ENCODE peak calls at places on chromosomes 3 and 15, in eight cellular contexts. M is neural progenitor cell; O is CD8-positive, alpha-beta T cell; D is uterus; E is right lobe of liver; W is pancreas; L is adrenal gland; R is cardiac muscle cell. V is an unnamed sample.

GRCh38 chr3:125403789-125404188 is 28.7 kb upstream of the ZNF148 start:
- DNase-seq in W (no peak), O (no peak), D (no peak), L (no peak), R (no peak), M (no peak), E (no peak), V (no peak)

GRCh38 chr15:60918234-60918964 is 310.7 kb downstream of the RORA start:
- DNase-seq in L (no peak), W (peak; percentile 60), R (no peak), O (no peak), M (no peak), E (no peak), D (no peak), V (no peak)

GRCh38 chr3:107988464-107989156 is 102.2 kb downstream of the CD47 start:
- DNase-seq in E (no peak), R (peak; percentile 26), L (peak; percentile 59), D (no peak), W (no peak), M (no peak), O (no peak), V (peak; percentile 85)

GRCh38 chr15:71335591-71335990 is 220.3 kb downstream of the THSD4 start:
- DNase-seq in L (no peak), M (no peak), R (no peak), D (no peak), E (no peak), W (no peak), O (no peak), V (no peak)

GRCh38 chr15:75578948-75579908 is at the start of gene PTPN9:
- DNase-seq in L (peak; percentile 72), W (peak; percentile 66), D (peak; percentile 84), O (peak; percentile 68), R (peak; percentile 91), E (peak; percentile 85), M (peak; percentile 96), V (peak; percentile 85)

GRCh38 chr3:13452490-13453335 is 27.4 kb upstream of the HDAC11 start:
- DNase-seq in W (peak; percentile 30), O (peak; percentile 49), R (peak; percentile 61), L (peak; percentile 56), M (peak; percentile 67), E (peak; percentile 57), D (no peak), V (no peak)

GRCh38 chr3:50050361-50050760 is 38.4 kb upstream of the RBM5 start:
- DNase-seq in O (no peak), M (no peak), W (no peak), R (no peak), E (no peak), D (no peak), L (no peak), V (no peak)

GRCh38 chr15:55407631-55407948 is 569 bp downstream of the CCPG1 start:
- DNase-seq in R (no peak), M (peak; percentile 35), L (peak; percentile 15), E (no peak), D (no peak), O (no peak), W (no peak), V (no peak)

GRCh38 chr3:42055291-42055690 is 35.9 kb upstream of the TRAK1 start:
- DNase-seq in L (no peak), E (no peak), W (no peak), R (no peak), M (no peak), O (no peak), D (no peak), V (no peak)

GRCh38 chr3:188780188-188781147 is 391.3 kb upstream of the TPRG1 start:
- DNase-seq in M (no peak), W (no peak), E (no peak), R (no peak), L (peak; percentile 70), O (no peak), D (peak; percentile 35), V (no peak)

GRCh38 chr15:77186518-77187095 is 115.7 kb upstream of the TSPAN3 start:
- DNase-seq in W (no peak), R (peak; percentile 52), D (no peak), L (peak; percentile 5), O (peak; percentile 26), E (no peak), M (peak; percentile 42), V (no peak)

GRCh38 chr3:105823149-105823866 is 45.5 kb downstream of the CBLB start:
- DNase-seq in M (no peak), O (peak; percentile 19), E (no peak), L (peak; percentile 21), W (no peak), D (no peak), R (no peak), V (no peak)

GRCh38 chr3:158827773-158828172 is 25.9 kb downstream of the MFSD1 start:
- DNase-seq in D (no peak), O (no peak), E (no peak), M (no peak), W (no peak), R (no peak), L (no peak), V (no peak)

GRCh38 chr3:12663311-12663935 is 494 bp downstream of the RAF1 start:
- DNase-seq in D (no peak), O (peak; percentile 64), R (peak; percentile 61), M (no peak), E (peak; percentile 74), W (peak; percentile 37), L (peak; percentile 69), V (peak; percentile 71)

GRCh38 chr3:114376091-114376490 is 82.3 kb downstream of the TIGIT start:
- DNase-seq in D (no peak), O (no peak), R (no peak), W (no peak), M (no peak), L (no peak), E (no peak), V (no peak)

GRCh38 chr3:114365909-114366308 is 72.1 kb downstream of the TIGIT start:
- DNase-seq in R (no peak), M (no peak), L (no peak), W (no peak), O (no peak), E (no peak), D (no peak), V (no peak)

GRCh38 chr3:114365268-114365667 is 71.4 kb downstream of the TIGIT start:
- DNase-seq in W (no peak), O (no peak), D (no peak), R (no peak), E (no peak), L (no peak), M (peak; percentile 3), V (no peak)

GRCh38 chr3:114374433-114374832 is 80.6 kb downstream of the TIGIT start:
- DNase-seq in W (no peak), E (no peak), D (no peak), M (no peak), O (no peak), R (no peak), L (no peak), V (no peak)

DNA sequence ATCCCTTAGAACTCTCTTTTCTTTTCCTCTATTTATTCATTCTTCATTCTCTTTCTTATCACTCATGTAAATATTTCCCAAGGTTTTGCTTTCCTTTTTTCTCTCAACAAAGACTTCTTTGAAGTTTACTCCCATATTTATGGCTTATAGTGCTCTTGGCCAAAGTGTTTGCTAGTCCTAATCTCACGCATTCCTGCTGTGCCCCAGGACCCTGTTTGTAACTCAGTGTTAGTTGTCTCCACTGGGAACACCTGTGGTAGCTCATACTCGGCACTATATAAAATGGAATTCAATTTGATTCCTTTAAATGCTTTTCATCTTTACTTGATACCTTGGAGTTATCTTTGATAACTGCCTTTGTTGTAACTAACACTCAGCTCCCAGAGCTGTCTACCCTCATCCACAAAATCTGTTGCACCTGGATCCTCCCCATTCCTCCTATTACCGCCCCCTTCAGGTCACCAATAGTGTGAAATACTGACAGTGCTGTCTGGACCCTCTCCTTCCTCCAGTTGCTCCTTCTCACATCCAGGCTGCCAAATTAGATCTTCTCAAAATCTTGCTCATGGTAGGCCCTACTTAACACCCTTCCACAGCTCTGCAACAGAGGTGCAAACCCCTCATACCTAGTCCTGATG is 76.8 kb downstream of the TIGIT start:
- DNase-seq in R (no peak), W (no peak), D (no peak), E (no peak), O (no peak), M (peak; percentile 26), L (no peak), V (no peak)
- TF ChIP-seq CTCF in R (no peak), W (no peak), D (no peak), E (no peak), O (no peak), M (peak; percentile 55), L (no peak), V (no peak)

DNA sequence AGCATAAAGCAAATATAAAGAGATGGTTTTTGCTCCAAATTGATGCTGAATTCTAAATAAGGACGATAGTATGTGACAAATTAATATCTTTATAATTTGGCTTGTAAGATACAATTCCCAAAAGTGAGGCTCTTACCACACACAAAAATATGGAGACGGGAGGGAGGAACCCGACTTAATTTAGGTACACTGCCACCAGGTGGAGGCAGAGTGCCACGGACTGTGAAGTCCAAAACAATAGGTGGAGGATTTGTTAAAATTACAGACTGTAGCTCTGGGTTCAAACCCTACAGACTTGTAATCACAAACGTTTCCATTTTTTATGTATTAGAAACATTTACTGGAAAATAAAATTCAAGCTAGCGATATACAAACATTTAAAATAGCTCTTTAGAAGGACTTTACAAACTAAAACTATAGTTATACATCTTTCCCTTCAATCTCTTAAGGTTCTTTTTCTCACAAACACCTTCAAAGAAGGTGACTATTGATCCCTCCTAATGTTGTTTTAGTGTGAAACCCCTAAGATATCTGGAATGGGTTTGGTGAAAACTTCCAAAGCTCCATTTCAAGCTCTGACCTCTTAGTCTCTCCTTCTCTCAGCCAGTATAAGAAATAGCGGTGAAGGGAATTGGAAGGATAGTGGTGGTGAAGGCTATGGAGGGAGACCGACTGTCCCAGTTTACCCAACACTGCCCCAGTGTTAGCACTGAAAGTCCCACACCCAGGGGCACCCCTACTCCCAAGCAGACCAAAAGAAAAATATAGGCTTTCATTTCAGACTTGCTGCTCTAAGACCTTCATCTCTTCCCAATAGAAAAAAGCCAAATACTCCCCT is 89.7 kb downstream of the AQP9 start:
- DNase-seq in M (peak; percentile 86), L (peak; percentile 83), D (peak; percentile 57), R (peak; percentile 83), O (peak; percentile 47), W (peak; percentile 31), E (peak; percentile 73), V (peak; percentile 81)
- H3K4me1 ChIP-seq in M (peaks cover 18% of the 10 kb centered on the region), L (no peaks in the 10 kb centered on the region), D (no peaks in the 10 kb centered on the region), R (peaks cover 21% of the 10 kb centered on the region), O (no peaks in the 10 kb centered on the region), W (no peaks in the 10 kb centered on the region), E (peaks cover 5% of the 10 kb centered on the region), V (peaks cover 5% of the 10 kb centered on the region)

DNA sequence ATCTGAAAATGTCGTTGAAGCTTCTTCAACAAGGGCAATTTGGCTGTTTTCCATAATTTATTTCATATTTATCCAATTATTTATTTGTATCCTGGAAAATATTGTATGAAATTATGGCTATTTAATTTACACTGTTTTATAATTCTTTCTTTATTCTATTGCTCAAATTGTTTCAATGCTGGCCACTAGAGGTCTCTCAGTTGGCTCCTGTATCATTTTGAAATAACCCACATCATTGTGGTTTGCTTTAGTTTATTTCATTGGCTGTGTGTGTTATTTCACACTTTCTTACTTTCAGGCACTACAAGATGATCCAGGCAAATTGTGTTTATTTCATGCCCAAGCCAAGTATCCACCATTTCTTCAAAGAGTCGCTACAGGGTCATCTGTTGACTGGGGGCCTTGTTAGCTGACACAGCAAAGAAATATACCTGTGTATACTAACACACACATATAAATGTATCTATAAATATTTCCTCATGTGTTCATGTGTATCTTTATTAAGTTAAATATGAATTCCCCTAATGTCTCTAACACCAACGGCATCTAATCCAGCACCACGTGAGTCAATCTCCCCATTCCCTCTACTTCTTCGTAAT is 86.2 kb downstream of the NPAP1 start:
- DNase-seq in R (no peak), D (no peak), O (no peak), E (no peak), L (no peak), W (no peak), M (no peak), V (no peak)
- TF ChIP-seq CTCF in R (peak; percentile 34), D (no peak), O (no peak), E (peak; percentile 18), L (no peak), W (peak; percentile 24), M (peak; percentile 51), V (peak; percentile 31)

GRCh38 chr15:99509686-99510461 is 55.9 kb upstream of the MEF2A start:
- DNase-seq in O (no peak), D (no peak), E (no peak), L (peak; percentile 39), M (no peak), R (no peak), W (no peak), V (no peak)
- H3K4me1 ChIP-seq in O (peaks cover 15% of the 10 kb centered on the region), D (no peaks in the 10 kb centered on the region), E (no peaks in the 10 kb centered on the region), L (peaks cover 18% of the 10 kb centered on the region), M (no peaks in the 10 kb centered on the region), R (peaks cover 9% of the 10 kb centered on the region), W (no peaks in the 10 kb centered on the region), V (peaks cover 69% of the 10 kb centered on the region)